ENCODE peak calls at places on chromosomes 13 and 19, in four cellular contexts. One of them, this sample, is unnamed.
A peak's percentile ranks its signal among the peaks of the same experiment; 100 is the strongest.

GRCh38 chr13:36345438-36346221 is 564 bp downstream of the SPART start:
- DNase-seq in stomach: peak; percentile 67
- DNase-seq in esophagus muscularis mucosa: peak; percentile 93
- DNase-seq in transverse colon: peak; percentile 60
- DNase-seq in this sample: peak; percentile 89

GRCh38 chr13:25181597-25181996 is 9.5 kb upstream of the AMER2 start:
- DNase-seq in stomach: no peak
- DNase-seq in esophagus muscularis mucosa: peak; percentile 78
- DNase-seq in transverse colon: no peak
- DNase-seq in this sample: no peak

GRCh38 chr13:42735011-42735410 is 46.4 kb upstream of the FAM216B start:
- DNase-seq in stomach: no peak
- DNase-seq in esophagus muscularis mucosa: no peak
- DNase-seq in transverse colon: no peak
- DNase-seq in this sample: no peak

GRCh38 chr19:16185925-16186234 is 670 bp downstream of the FAM32A start:
- DNase-seq in stomach: no peak
- DNase-seq in esophagus muscularis mucosa: no peak
- DNase-seq in transverse colon: no peak
- DNase-seq in this sample: no peak

GRCh38 chr13:75219479-75220237 is 262.3 kb downstream of the TBC1D4 start:
- DNase-seq in stomach: peak; percentile 82
- DNase-seq in esophagus muscularis mucosa: peak; percentile 94
- DNase-seq in transverse colon: peak; percentile 80
- DNase-seq in this sample: peak; percentile 79

GRCh38 chr13:52665325-52665724 is 12.7 kb downstream of the SUGT1 start:
- DNase-seq in stomach: no peak
- DNase-seq in esophagus muscularis mucosa: no peak
- DNase-seq in transverse colon: no peak
- DNase-seq in this sample: no peak

GRCh38 chr13:88602786-88603777 is 931.9 kb downstream of the SLITRK5 start:
- DNase-seq in stomach: no peak
- DNase-seq in esophagus muscularis mucosa: no peak
- DNase-seq in transverse colon: no peak
- DNase-seq in this sample: no peak

GRCh38 chr13:79079351-79079839 is 326.7 kb downstream of the RBM26 start:
- DNase-seq in stomach: no peak
- DNase-seq in esophagus muscularis mucosa: no peak
- DNase-seq in transverse colon: no peak
- DNase-seq in this sample: no peak

GRCh38 chr19:34484328-34484727 is 2.8 kb downstream of the WTIP start:
- DNase-seq in stomach: no peak
- DNase-seq in esophagus muscularis mucosa: no peak
- DNase-seq in transverse colon: no peak
- DNase-seq in this sample: no peak

GRCh38 chr13:44335463-44335862 is 38.2 kb upstream of the SERP2 start:
- DNase-seq in stomach: no peak
- DNase-seq in esophagus muscularis mucosa: peak; percentile 31
- DNase-seq in transverse colon: no peak
- DNase-seq in this sample: no peak

GRCh38 chr19:47618771-47619170 is 9.8 kb downstream of the BICRA start:
- DNase-seq in stomach: no peak
- DNase-seq in esophagus muscularis mucosa: no peak
- DNase-seq in transverse colon: peak; percentile 44
- DNase-seq in this sample: no peak

GRCh38 chr13:24887759-24888158 is 123.8 kb downstream of the RNF17 start:
- DNase-seq in stomach: no peak
- DNase-seq in esophagus muscularis mucosa: peak; percentile 47
- DNase-seq in transverse colon: no peak
- DNase-seq in this sample: no peak

DNA sequence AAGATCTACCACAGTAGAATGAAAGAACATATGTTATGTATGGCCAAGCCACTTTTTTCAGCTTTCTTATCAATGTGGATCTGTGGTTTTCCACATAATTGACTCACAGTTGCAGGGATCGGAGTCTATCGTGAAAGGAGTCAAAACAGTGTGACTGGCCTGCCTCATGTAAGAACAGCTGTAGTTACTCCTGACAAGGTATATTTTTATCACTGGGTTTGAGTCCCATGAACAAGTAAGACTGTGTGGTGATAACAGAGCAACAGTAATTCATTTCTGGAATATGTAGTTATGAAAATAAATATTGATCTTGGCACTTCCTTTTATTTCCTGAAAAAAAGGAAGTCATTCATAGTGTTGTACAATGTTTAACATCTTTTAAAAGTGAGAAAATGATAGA is 416.6 kb downstream of the KLF12 start:
- DNase-seq in stomach: no peak
- DNase-seq in esophagus muscularis mucosa: peak; percentile 45
- DNase-seq in transverse colon: no peak
- DNase-seq in this sample: no peak
- TF ChIP-seq EP300 in stomach: no peak
- TF ChIP-seq EP300 in esophagus muscularis mucosa: no peak
- TF ChIP-seq EP300 in transverse colon: no peak
- TF ChIP-seq EP300 in this sample: no peak

GRCh38 chr19:39480337-39481228 is at the start of gene TIMM50:
- DNase-seq in stomach: peak; percentile 97
- DNase-seq in esophagus muscularis mucosa: peak; percentile 99
- DNase-seq in transverse colon: peak; percentile 98
- DNase-seq in this sample: peak; percentile 99

GRCh38 chr19:39481229-39481545 is 549 bp downstream of the TIMM50 start:
- DNase-seq in stomach: no peak
- DNase-seq in esophagus muscularis mucosa: no peak
- DNase-seq in transverse colon: no peak
- DNase-seq in this sample: no peak

GRCh38 chr19:39481676-39482075 is 1.0 kb downstream of the TIMM50 start:
- DNase-seq in stomach: no peak
- DNase-seq in esophagus muscularis mucosa: no peak
- DNase-seq in transverse colon: no peak
- DNase-seq in this sample: no peak

GRCh38 chr19:39483141-39483540 is 2.5 kb downstream of the TIMM50 start:
- DNase-seq in stomach: no peak
- DNase-seq in esophagus muscularis mucosa: no peak
- DNase-seq in transverse colon: no peak
- DNase-seq in this sample: no peak

DNA sequence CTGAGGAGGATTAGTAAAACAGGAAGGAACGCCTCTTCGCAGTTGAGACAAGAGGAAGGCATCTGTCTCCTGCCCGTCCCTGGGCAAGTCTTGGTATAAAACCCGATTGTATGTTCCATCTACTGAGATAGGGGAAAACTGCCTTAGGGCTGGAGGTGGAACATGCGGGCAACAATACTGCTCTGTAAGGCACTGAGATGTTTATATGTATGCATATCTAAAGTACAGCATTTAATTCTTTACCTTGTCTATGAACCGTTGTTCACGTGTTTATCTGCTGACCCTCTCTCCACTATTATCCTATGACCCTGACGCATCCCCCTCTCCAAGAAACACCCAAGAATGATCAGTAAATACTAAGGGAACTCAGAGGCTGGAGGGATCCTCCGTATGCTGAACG is 722 bp upstream of the TIMM50 start:
- DNase-seq in stomach: no peak
- DNase-seq in esophagus muscularis mucosa: no peak
- DNase-seq in transverse colon: no peak
- DNase-seq in this sample: no peak
- H3K4me3 ChIP-seq in stomach: peak overlapping the region; percentile 98
- H3K4me3 ChIP-seq in esophagus muscularis mucosa: peak overlapping the region; percentile 97
- H3K4me3 ChIP-seq in transverse colon: peak overlapping the region; percentile 92
- H3K4me3 ChIP-seq in this sample: peak overlapping the region; percentile 96

DNA sequence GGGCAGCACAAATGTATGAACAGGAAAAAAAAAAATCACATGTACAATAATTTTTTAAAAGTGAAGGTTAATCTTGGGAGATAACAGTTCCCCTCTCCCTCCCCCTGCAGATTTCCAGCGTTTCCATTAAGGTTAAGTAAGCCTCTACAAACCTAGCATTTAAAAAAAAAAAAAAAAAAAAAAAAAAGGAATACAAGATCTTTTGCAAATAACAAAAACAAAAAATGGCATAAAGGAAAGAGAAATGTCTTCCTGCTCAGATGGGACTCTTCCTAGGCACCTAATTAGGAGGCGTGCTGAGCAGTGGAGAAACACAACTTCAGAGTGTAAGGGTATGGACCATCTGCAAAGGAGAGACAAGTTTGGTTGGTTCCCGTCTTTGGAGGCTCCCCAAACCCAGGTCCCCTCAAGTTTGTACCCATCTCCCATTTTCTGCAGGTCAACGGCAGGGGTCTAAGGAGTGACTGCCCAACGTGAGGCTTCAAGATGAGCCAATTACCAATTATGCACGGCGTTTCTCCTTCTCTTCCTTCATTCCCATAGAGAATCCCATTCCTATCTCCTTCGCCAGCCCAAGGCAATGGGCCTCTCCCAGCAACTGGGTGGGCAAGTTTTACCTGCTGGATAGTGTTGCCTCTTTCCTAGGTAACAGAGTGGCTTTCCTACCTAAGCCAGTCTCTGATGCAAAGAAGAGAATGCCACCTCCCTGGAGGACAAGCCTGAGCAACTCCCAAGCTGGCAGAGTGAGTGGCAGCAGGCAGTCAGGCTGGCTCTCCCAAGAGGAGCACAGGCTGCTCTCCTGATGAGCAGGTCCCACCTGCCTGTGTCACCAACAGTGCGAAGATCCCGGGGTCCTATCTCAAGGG is 5.1 kb upstream of the ECH1 start:
- DNase-seq in stomach: no peak
- DNase-seq in esophagus muscularis mucosa: no peak
- DNase-seq in transverse colon: no peak
- DNase-seq in this sample: no peak
- TF ChIP-seq POLR2AphosphoS5 in stomach: no peak
- TF ChIP-seq POLR2AphosphoS5 in esophagus muscularis mucosa: no peak
- TF ChIP-seq POLR2AphosphoS5 in transverse colon: peak; percentile 9
- TF ChIP-seq POLR2AphosphoS5 in this sample: peak; percentile 27

GRCh38 chr13:113883314-113883811 is 19.5 kb upstream of the GAS6 start:
- DNase-seq in stomach: no peak
- DNase-seq in esophagus muscularis mucosa: peak; percentile 45
- DNase-seq in transverse colon: no peak
- DNase-seq in this sample: peak; percentile 74
- TF ChIP-seq EP300 in stomach: no peak
- TF ChIP-seq EP300 in esophagus muscularis mucosa: no peak
- TF ChIP-seq EP300 in transverse colon: no peak
- TF ChIP-seq EP300 in this sample: no peak

GRCh38 chr13:41691276-41691675 is 233.9 kb downstream of the RGCC start:
- DNase-seq in stomach: no peak
- DNase-seq in esophagus muscularis mucosa: no peak
- DNase-seq in transverse colon: no peak
- DNase-seq in this sample: no peak

GRCh38 chr13:41697578-41697977 is 240.2 kb downstream of the RGCC start:
- DNase-seq in stomach: no peak
- DNase-seq in esophagus muscularis mucosa: no peak
- DNase-seq in transverse colon: no peak
- DNase-seq in this sample: no peak

GRCh38 chr13:41696163-41697003 is 239.0 kb downstream of the RGCC start:
- DNase-seq in stomach: no peak
- DNase-seq in esophagus muscularis mucosa: no peak
- DNase-seq in transverse colon: no peak
- DNase-seq in this sample: no peak

GRCh38 chr13:41693434-41693833 is 236.1 kb downstream of the RGCC start:
- DNase-seq in stomach: no peak
- DNase-seq in esophagus muscularis mucosa: no peak
- DNase-seq in transverse colon: no peak
- DNase-seq in this sample: no peak

DNA sequence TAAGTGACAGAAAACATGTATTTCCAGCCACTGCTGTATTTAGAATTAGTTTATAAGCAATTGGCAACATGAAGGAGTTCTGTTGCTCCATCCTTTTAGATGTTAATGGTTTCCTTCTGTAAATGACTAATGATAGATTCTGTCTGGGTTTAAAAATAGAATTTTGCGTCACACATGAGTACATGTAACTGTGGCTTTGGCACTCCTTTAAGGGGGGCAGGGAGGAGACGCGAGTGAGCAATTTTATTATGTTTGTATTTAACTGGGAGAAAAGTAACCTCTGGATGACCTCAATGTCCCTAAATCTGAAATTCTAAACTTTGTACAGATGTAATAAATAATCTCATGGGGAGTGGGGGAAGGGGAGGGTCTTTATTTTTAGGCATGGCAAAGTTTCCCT is 237.6 kb downstream of the RGCC start:
- DNase-seq in stomach: no peak
- DNase-seq in esophagus muscularis mucosa: no peak
- DNase-seq in transverse colon: peak; percentile 25
- DNase-seq in this sample: peak; percentile 62
- H3K4me3 ChIP-seq in stomach: no peak overlapping the region
- H3K4me3 ChIP-seq in esophagus muscularis mucosa: no peak overlapping the region
- H3K4me3 ChIP-seq in transverse colon: no peak overlapping the region
- H3K4me3 ChIP-seq in this sample: no peak overlapping the region

GRCh38 chr13:82292334-82292733 is 1589.9 kb downstream of the SLITRK1 start:
- DNase-seq in stomach: no peak
- DNase-seq in esophagus muscularis mucosa: no peak
- DNase-seq in transverse colon: no peak
- DNase-seq in this sample: no peak

GRCh38 chr13:82294226-82294625 is 1588.0 kb downstream of the SLITRK1 start:
- DNase-seq in stomach: no peak
- DNase-seq in esophagus muscularis mucosa: no peak
- DNase-seq in transverse colon: no peak
- DNase-seq in this sample: no peak

DNA sequence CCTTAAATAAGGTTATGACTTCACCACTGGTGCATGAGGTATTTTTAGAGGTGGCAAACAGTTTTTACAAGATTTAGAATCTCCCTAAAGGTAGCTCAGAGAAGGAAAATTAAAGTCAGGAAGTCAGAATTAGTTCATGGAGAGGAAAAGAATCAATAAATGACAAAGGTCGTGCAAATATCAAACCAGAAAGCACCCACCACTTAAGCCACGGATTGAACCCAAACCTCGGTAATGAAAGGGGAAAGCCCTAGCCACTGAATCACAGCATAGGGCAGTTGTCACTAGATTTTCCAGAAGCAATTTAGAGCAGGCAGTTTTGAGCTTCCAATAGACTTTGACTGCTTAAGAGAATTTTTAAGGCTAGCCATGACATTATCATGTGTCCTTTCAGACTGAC is 1590.4 kb downstream of the SLITRK1 start:
- DNase-seq in stomach: no peak
- DNase-seq in esophagus muscularis mucosa: no peak
- DNase-seq in transverse colon: no peak
- DNase-seq in this sample: no peak
- TF ChIP-seq POLR2AphosphoS5 in stomach: no peak
- TF ChIP-seq POLR2AphosphoS5 in esophagus muscularis mucosa: no peak
- TF ChIP-seq POLR2AphosphoS5 in transverse colon: no peak
- TF ChIP-seq POLR2AphosphoS5 in this sample: no peak

GRCh38 chr19:6580313-6580712 is 10.6 kb downstream of the CD70 start:
- DNase-seq in stomach: no peak
- DNase-seq in esophagus muscularis mucosa: no peak
- DNase-seq in transverse colon: no peak
- DNase-seq in this sample: no peak
- TF ChIP-seq EP300 in stomach: no peak
- TF ChIP-seq EP300 in esophagus muscularis mucosa: no peak
- TF ChIP-seq EP300 in transverse colon: no peak
- TF ChIP-seq EP300 in this sample: no peak

This sample was measured in suprapubic skin.